ENCODE peak calls at places on chromosomes 2 and 18, in six cellular contexts. K, N, Q, B, M and Y are unnamed samples.
A peak's percentile ranks its signal among the peaks of the same experiment; 100 is the strongest.

GRCh38 chr2:27992787-27993747 is 102.5 kb downstream of the BABAM2 start:
- DNase-seq in M (peak; percentile 58), Q (peak; percentile 31), N (no peak), B (no peak), K (peak; percentile 66), Y (no peak)

GRCh38 chr2:229313591-229313990 is 42.5 kb upstream of the PID1 start:
- DNase-seq in K (peak; percentile 54), B (no peak), N (no peak), Q (no peak), M (no peak), Y (no peak)

GRCh38 chr18:80154293-80154692 is 45.2 kb downstream of the ADNP2 start:
- DNase-seq in N (peak; percentile 73), K (no peak), Q (peak; percentile 10), B (peak; percentile 5), M (peak; percentile 42), Y (no peak)

GRCh38 chr2:202289394-202290204 is 24.0 kb downstream of the NOP58 start:
- DNase-seq in Q (no peak), N (peak; percentile 12), M (no peak), K (no peak), B (no peak), Y (no peak)

GRCh38 chr18:21085579-21086161 is 25.9 kb downstream of the ROCK1 start:
- DNase-seq in N (no peak), K (no peak), Q (no peak), B (no peak), M (no peak), Y (no peak)

GRCh38 chr2:127422631-127423475 is 4.6 kb downstream of the PROC start:
- DNase-seq in Q (peak; percentile 45), K (no peak), N (peak; percentile 85), B (peak; percentile 10), M (no peak), Y (peak; percentile 29)

GRCh38 chr18:11859903-11860407 is 8.7 kb downstream of the CHMP1B start:
- DNase-seq in N (peak; percentile 50), Q (peak; percentile 90), B (no peak), K (peak; percentile 97), M (peak; percentile 92), Y (peak; percentile 45)

GRCh38 chr18:58851874-58852273 is 12.8 kb upstream of the ZNF532 start:
- DNase-seq in M (no peak), B (no peak), K (no peak), Q (no peak), N (peak; percentile 71), Y (no peak)

GRCh38 chr2:8761529-8762164 is 75.8 kb downstream of the KIDINS220 start:
- DNase-seq in M (peak; percentile 56), B (no peak), K (peak; percentile 35), N (no peak), Q (no peak), Y (no peak)